ENCODE peak calls at places on chromosomes 16 and 17, in six cellular contexts. X is A549, Y is ovary, P is cardiac fibroblast, H is mammary epithelial cell, R is GM12865. A is an unnamed sample.

GRCh38 chr17:2299136-2299535 is 4.4 kb downstream of the SMG6 start:
- DNase-seq in X (no peak), Y (no peak), P (no peak), H (no peak), R (no peak), A (no peak)

GRCh38 chr17:2453325-2453724 is 52.5 kb upstream of the MNT start:
- DNase-seq in X (no peak), Y (no peak), P (no peak), H (no peak), R (peak; percentile 7), A (no peak)

GRCh38 chr16:87457051-87457611 is 35.7 kb downstream of the ZCCHC14 start:
- DNase-seq in X (no peak), Y (no peak), P (peak; percentile 67), H (peak; percentile 66), R (no peak), A (peak; percentile 39)

GRCh38 chr17:82495844-82496528 is 23.5 kb upstream of the FOXK2 start:
- DNase-seq in X (no peak), Y (no peak), P (no peak), H (peak; percentile 82), R (peak; percentile 30), A (no peak)

GRCh38 chr17:51860934-51861561 is 297.5 kb downstream of the CA10 start:
- DNase-seq in X (peak; percentile 7), Y (no peak), P (peak; percentile 18), H (peak; percentile 35), R (peak; percentile 45), A (no peak)

GRCh38 chr16:49269231-49269630 is 12.4 kb downstream of the CBLN1 start:
- DNase-seq in X (no peak), Y (no peak), P (no peak), H (no peak), R (no peak), A (no peak)

GRCh38 chr17:1645207-1646171 is at the start of gene SCARF1:
- DNase-seq in X (no peak), Y (no peak), P (no peak), H (no peak), R (no peak), A (no peak)

GRCh38 chr17:77235370-77236080 is 94.8 kb downstream of the SEC14L1 start:
- DNase-seq in X (no peak), Y (no peak), P (peak; percentile 76), H (no peak), R (peak; percentile 88), A (peak; percentile 52)

GRCh38 chr16:87499189-87499486 is 6.3 kb upstream of the ZCCHC14 start:
- DNase-seq in X (no peak), Y (no peak), P (peak; percentile 93), H (peak; percentile 84), R (no peak), A (peak; percentile 66)

GRCh38 chr16:6828690-6829089 is 504.0 kb upstream of the RBFOX1 start:
- DNase-seq in X (no peak), Y (no peak), P (no peak), H (no peak), R (no peak), A (no peak)

GRCh38 chr17:4329838-4330237 is 36.6 kb downstream of the UBE2G1 start:
- DNase-seq in X (peak; percentile 90), Y (no peak), P (peak; percentile 94), H (peak; percentile 96), R (no peak), A (peak; percentile 57)

DNA sequence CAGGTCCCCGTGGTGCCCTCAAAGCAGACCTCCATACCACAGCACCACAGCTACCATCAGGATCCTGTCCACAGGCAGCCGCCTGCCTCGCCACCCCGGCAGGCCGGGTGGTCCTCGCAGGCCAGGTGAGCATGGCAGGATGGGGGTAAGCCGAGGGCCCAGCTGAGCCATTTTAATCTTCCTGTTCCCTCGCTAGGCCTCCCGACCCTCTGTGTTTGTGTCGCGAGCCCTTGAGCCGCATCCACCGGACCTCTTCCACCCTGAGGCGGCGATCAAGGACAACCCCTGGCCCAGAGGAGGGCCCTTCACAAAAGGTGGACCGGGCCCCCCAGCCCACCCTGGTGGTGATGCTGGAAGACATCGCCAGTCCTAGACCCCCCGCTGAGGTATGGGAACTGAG is 2.0 kb downstream of the PRR14 start:
- DNase-seq in X (no peak), Y (peak; percentile 40), P (no peak), H (no peak), R (no peak), A (no peak)
- H3K4me3 ChIP-seq in X (no peak overlapping the region), Y (no peak overlapping the region), P (no peak overlapping the region), H (no peak overlapping the region), R (no peak overlapping the region), A (no peak overlapping the region)

GRCh38 chr17:50641339-50641725 is 6.7 kb downstream of the ABCC3 start:
- DNase-seq in X (no peak), Y (no peak), P (no peak), H (no peak), R (no peak), A (no peak)

GRCh38 chr17:50638572-50638850 is 3.8 kb downstream of the ABCC3 start:
- DNase-seq in X (peak; percentile 94), Y (no peak), P (peak; percentile 80), H (no peak), R (no peak), A (no peak)

GRCh38 chr17:50640701-50641338 is 6.1 kb downstream of the ABCC3 start:
- DNase-seq in X (no peak), Y (no peak), P (peak; percentile 42), H (no peak), R (no peak), A (no peak)

GRCh38 chr17:50637829-50638571 is 3.3 kb downstream of the ABCC3 start:
- DNase-seq in X (no peak), Y (no peak), P (no peak), H (no peak), R (no peak), A (no peak)

DNA sequence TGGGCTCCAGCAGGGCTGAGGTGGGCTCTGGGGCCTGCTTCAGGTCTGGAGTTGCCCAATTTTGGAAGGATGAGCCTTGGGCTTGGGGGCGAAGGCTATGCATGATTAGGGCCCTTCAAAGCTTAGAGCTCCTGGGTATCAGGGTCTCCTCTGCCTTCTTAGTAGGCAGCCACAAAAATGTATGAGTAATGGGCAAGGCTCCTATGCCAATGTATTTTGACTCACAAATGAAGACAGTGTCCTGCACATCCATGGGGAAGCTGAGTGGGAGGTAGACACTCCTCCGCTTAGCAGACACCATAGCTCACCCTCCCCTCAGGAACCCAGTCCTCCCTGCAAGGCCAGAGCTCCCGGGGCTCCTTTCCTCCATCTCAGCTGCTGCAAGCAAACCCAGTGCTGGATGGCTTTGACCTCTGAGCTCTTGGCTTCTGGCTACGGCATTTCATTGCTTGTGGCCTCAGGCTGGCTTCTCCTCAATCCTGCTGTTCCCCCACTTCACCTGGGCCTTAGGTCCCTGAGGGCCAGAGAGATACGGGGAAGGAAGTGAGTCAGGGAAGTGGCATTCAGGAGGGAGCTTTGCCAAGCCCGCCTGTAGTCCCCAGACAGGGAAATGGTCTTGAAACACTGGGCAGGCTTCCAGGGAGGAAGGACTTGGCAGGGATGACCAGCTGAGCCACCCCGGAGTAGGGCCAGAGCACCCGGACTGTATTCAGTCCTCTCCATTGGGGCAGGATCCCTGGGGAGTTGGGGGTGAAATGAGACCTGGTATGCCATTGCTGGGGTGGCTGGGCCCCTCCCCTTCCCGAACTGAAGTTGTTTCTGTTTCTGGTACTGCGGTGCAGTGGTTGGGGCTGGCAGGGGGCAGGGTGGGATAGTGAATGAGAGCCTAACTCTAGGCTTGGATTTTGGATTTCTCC is 4.4 kb downstream of the ABCC3 start:
- DNase-seq in X (peak; percentile 96), Y (peak; percentile 91), P (peak; percentile 99), H (peak; percentile 97), R (no peak), A (peak; percentile 96)
- H3K4me3 ChIP-seq in X (peak overlapping the region; percentile 92), Y (no peak overlapping the region), P (no peak overlapping the region), H (no peak overlapping the region), R (no peak overlapping the region), A (peak overlapping the region; percentile 39)

GRCh38 chr17:43953746-43954145 is at the start of gene PYY:
- DNase-seq in X (no peak), Y (no peak), P (no peak), H (no peak), R (no peak), A (no peak)
- H3K4me3 ChIP-seq in X (peak within 1 kb of the TSS; percentile 17), Y (no peak within 1 kb of the TSS), P (no peak within 1 kb of the TSS), H (no peak within 1 kb of the TSS), R (no peak within 1 kb of the TSS), A (no peak within 1 kb of the TSS)

DNA sequence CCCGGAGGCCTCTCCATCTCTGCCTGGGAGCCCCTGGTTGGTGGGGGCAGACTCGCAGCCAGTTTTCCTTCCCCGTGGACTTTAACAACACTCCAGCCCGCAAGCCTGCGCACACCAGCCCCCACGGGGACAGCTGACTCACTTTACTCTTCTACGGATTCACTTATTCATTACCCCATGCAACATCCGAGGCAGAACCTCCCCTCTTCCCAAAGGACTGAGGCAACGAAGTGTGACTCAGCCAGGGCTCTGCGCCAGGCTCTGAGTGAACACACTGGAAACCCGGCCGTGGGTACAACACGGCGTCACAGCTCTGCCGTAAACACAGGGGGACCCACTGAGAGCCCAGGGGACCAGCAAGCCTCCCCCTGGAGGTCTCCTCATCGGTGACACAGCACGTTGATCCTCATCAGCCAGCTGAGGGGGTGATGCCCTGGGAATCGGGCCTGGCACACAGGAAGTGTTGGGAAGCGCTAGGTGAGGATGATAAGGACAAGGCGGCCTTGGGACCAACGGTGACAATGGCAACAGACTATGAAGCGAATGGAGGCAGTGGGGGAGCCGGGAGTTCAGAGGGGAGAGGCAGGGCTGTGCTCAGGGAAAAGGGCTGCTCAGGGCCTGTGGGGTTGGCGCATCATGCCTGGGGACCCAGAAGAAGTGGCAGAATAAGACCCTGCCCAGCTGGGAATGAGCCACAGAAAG is 14.6 kb downstream of the COTL1 start:
- DNase-seq in X (peak; percentile 84), Y (peak; percentile 55), P (peak; percentile 99), H (peak; percentile 89), R (no peak), A (peak; percentile 97)
- H3K4me3 ChIP-seq in X (peak overlapping the region; percentile 20), Y (no peak overlapping the region), P (peak overlapping the region; percentile 1), H (no peak overlapping the region), R (peak overlapping the region; percentile 5), A (peak overlapping the region; percentile 48)

GRCh38 chr16:12295395-12295794 is 318.9 kb downstream of the SNX29 start:
- DNase-seq in X (no peak), Y (no peak), P (no peak), H (peak; percentile 21), R (no peak), A (peak; percentile 8)
- H3K4me3 ChIP-seq in X (no peak overlapping the region), Y (no peak overlapping the region), P (no peak overlapping the region), H (no peak overlapping the region), R (no peak overlapping the region), A (no peak overlapping the region)

GRCh38 chr17:57783338-57783742 is 38.2 kb upstream of the CCDC182 start:
- DNase-seq in X (peak; percentile 84), Y (peak; percentile 77), P (peak; percentile 25), H (peak; percentile 13), R (peak; percentile 60), A (peak; percentile 46)
- H3K4me3 ChIP-seq in X (peak overlapping the region; percentile 20), Y (no peak overlapping the region), P (no peak overlapping the region), H (peak overlapping the region; percentile 17), R (no peak overlapping the region), A (no peak overlapping the region)

A was measured in adipocyte.